ENCODE peak calls at places on chromosomes 1 and 21, in ten cellular contexts. J, R, E, X, L, K, T, C, Q and Y are unnamed samples.

GRCh38 chr1:153627797-153628626 is at the start of gene S100A1:
- DNase-seq in T (no peak), E (no peak), X (no peak), Q (peak; percentile 66), J (no peak), C (no peak), L (no peak), R (peak; percentile 87), K (peak; percentile 68), Y (peak; percentile 37)

GRCh38 chr1:88867743-88868521 is 23.4 kb downstream of the GTF2B start:
- DNase-seq in Q (no peak), E (no peak), L (no peak), J (no peak), X (no peak), T (peak; percentile 56), C (no peak), K (no peak), R (no peak), Y (no peak)

GRCh38 chr21:35864039-35864438 is 196.3 kb downstream of the SETD4 start:
- DNase-seq in C (no peak), Q (no peak), R (no peak), K (no peak), T (no peak), E (no peak), X (no peak), L (no peak), J (no peak), Y (no peak)

GRCh38 chr1:32066489-32066873 is 6.3 kb upstream of the TMEM39B start:
- DNase-seq in K (no peak), L (no peak), E (no peak), T (peak; percentile 96), X (peak; percentile 41), J (no peak), C (peak; percentile 87), Q (peak; percentile 6), R (peak; percentile 68), Y (peak; percentile 80)

GRCh38 chr1:65083263-65083896 is 64.6 kb upstream of the AK4 start:
- DNase-seq in X (no peak), R (no peak), K (no peak), E (no peak), J (no peak), T (no peak), Q (no peak), C (no peak), L (no peak), Y (no peak)

GRCh38 chr1:38296047-38296446 is 249.5 kb upstream of the POU3F1 start:
- DNase-seq in T (no peak), X (no peak), J (no peak), Q (no peak), K (no peak), R (no peak), L (no peak), C (no peak), E (no peak), Y (no peak)

GRCh38 chr1:19949016-19949415 is 25.6 kb upstream of the PLA2G2E start:
- DNase-seq in R (no peak), C (no peak), Q (no peak), T (peak; percentile 76), L (no peak), X (peak; percentile 11), J (no peak), K (no peak), E (no peak), Y (no peak)

GRCh38 chr1:92481598-92482403 is 4.9 kb downstream of the GFI1 start:
- DNase-seq in T (no peak), X (no peak), L (no peak), Q (no peak), E (no peak), R (no peak), C (no peak), K (no peak), J (no peak), Y (no peak)

GRCh38 chr1:197336571-197336970 is 68.5 kb downstream of the CRB1 start:
- DNase-seq in L (no peak), T (no peak), K (no peak), R (no peak), X (no peak), J (no peak), Q (no peak), C (no peak), E (no peak), Y (no peak)

GRCh38 chr1:9630331-9631081 is 21.0 kb upstream of the PIK3CD start:
- DNase-seq in C (no peak), K (no peak), J (peak; percentile 38), R (no peak), Q (no peak), X (no peak), E (no peak), T (no peak), L (no peak), Y (no peak)

GRCh38 chr1:25706146-25707089 is 89.8 kb downstream of the MAN1C1 start:
- DNase-seq in T (no peak), C (no peak), K (no peak), R (no peak), L (no peak), J (no peak), X (no peak), Q (no peak), E (no peak), Y (no peak)

GRCh38 chr1:62263006-62263812 is 56.0 kb downstream of the KANK4 start:
- DNase-seq in E (no peak), L (no peak), K (no peak), R (no peak), C (no peak), X (no peak), J (no peak), Q (no peak), T (no peak), Y (no peak)

GRCh38 chr1:107625405-107626029 is 339.5 kb downstream of the VAV3 start:
- DNase-seq in R (no peak), L (no peak), X (no peak), T (no peak), E (no peak), J (no peak), Q (no peak), C (no peak), K (no peak), Y (no peak)

GRCh38 chr1:204763773-204764427 is 78.4 kb upstream of the LRRN2 start:
- DNase-seq in R (peak; percentile 77), J (peak; percentile 80), T (peak; percentile 64), C (peak; percentile 5), K (peak; percentile 72), E (peak; percentile 62), Q (peak; percentile 51), L (peak; percentile 48), X (peak; percentile 90), Y (peak; percentile 50)

GRCh38 chr1:175675017-175675416 is 68.4 kb downstream of the TNR start:
- DNase-seq in K (no peak), C (no peak), Q (no peak), L (no peak), T (no peak), X (no peak), J (no peak), R (no peak), E (no peak), Y (no peak)

GRCh38 chr1:19390901-19391595 is 78.9 kb downstream of the SLC66A1 start:
- DNase-seq in K (peak; percentile 60), Q (peak; percentile 8), L (peak; percentile 25), C (peak; percentile 75), J (peak; percentile 64), R (peak; percentile 59), T (peak; percentile 72), X (peak; percentile 26), E (peak; percentile 66), Y (peak; percentile 69)

GRCh38 chr1:218409946-218410510 is 64.9 kb downstream of the TGFB2 start:
- DNase-seq in R (no peak), L (no peak), X (no peak), C (no peak), T (no peak), J (no peak), K (no peak), Q (no peak), E (no peak), Y (no peak)

GRCh38 chr1:72623299-72623708 is 341.0 kb upstream of the NEGR1 start:
- DNase-seq in E (no peak), T (peak; percentile 62), Q (no peak), L (no peak), K (no peak), R (no peak), X (no peak), J (no peak), C (peak; percentile 2), Y (no peak)

GRCh38 chr1:228168563-228169270 is 3.1 kb downstream of the IBA57 start:
- DNase-seq in K (no peak), L (no peak), J (no peak), Q (no peak), T (no peak), E (no peak), X (no peak), R (peak; percentile 12), C (no peak), Y (no peak)

GRCh38 chr1:43225168-43225567 is 44.6 kb upstream of the TMEM125 start:
- DNase-seq in J (no peak), T (peak; percentile 29), X (no peak), K (no peak), L (no peak), Q (no peak), C (no peak), E (no peak), R (no peak), Y (no peak)